ENCODE peak calls at places on chromosomes 12 and 14, in ten cellular contexts. Q is EH; T is IMR-90; Y is epithelial cell of esophagus; W is central memory CD8-positive, alpha-beta T cell; P is GM12892; N is ELR; R is M059J; S is activated naive CD8-positive, alpha-beta T cell treated with anti-CD3 and anti-CD28 coated beads, Interleukin-2, amount 50 U/mL, for 24 hours; A is amniotic stem cell. M is an unnamed sample.

GRCh38 chr14:35435177-35435576 is 30.6 kb upstream of the NFKBIA start:
- DNase-seq in Q (peak; percentile 51), T (peak; percentile 29), Y (peak; percentile 56), W (no peak), P (no peak), N (peak; percentile 75), R (peak; percentile 63), S (no peak), A (no peak), M (no peak)

GRCh38 chr12:53506450-53506785 is 866 bp downstream of the NPFF start:
- DNase-seq in Q (no peak), T (no peak), Y (no peak), W (no peak), P (no peak), N (no peak), R (no peak), S (no peak), A (no peak), M (no peak)

GRCh38 chr14:68961781-68962584 is 17.1 kb downstream of the ACTN1 start:
- DNase-seq in Q (peak; percentile 66), T (peak; percentile 85), Y (peak; percentile 93), W (no peak), P (no peak), N (peak; percentile 82), R (peak; percentile 92), S (no peak), A (no peak), M (no peak)

GRCh38 chr14:100680439-100681051 is 46.1 kb upstream of the DLK1 start:
- DNase-seq in Q (peak; percentile 79), T (no peak), Y (no peak), W (no peak), P (no peak), N (peak; percentile 34), R (peak; percentile 89), S (no peak), A (no peak), M (no peak)

GRCh38 chr12:80364056-80364455 is 80.0 kb upstream of the PTPRQ start:
- DNase-seq in Q (no peak), T (peak; percentile 10), Y (peak; percentile 43), W (no peak), P (no peak), N (no peak), R (peak; percentile 27), S (no peak), A (no peak), M (no peak)

GRCh38 chr12:85155791-85156190 is 119.6 kb downstream of the LRRIQ1 start:
- DNase-seq in Q (peak; percentile 15), T (no peak), Y (peak; percentile 40), W (no peak), P (no peak), N (peak; percentile 39), R (peak; percentile 2), S (no peak), A (peak; percentile 17), M (no peak)

GRCh38 chr12:6049992-6050391 is 74.5 kb downstream of the VWF start:
- DNase-seq in Q (no peak), T (no peak), Y (no peak), W (no peak), P (no peak), N (no peak), R (no peak), S (no peak), A (no peak), M (no peak)

GRCh38 chr14:69632154-69632553 is 20.8 kb downstream of the SUSD6 start:
- DNase-seq in Q (no peak), T (no peak), Y (no peak), W (no peak), P (no peak), N (no peak), R (no peak), S (no peak), A (no peak), M (no peak)

GRCh38 chr12:52969828-52970569 is 21.1 kb downstream of the KRT18 start:
- DNase-seq in Q (peak; percentile 58), T (no peak), Y (no peak), W (no peak), P (no peak), N (no peak), R (peak; percentile 86), S (no peak), A (no peak), M (no peak)

GRCh38 chr12:65741662-65742480 is 82.4 kb upstream of the HMGA2 start:
- DNase-seq in Q (peak; percentile 65), T (peak; percentile 51), Y (peak; percentile 48), W (no peak), P (no peak), N (peak; percentile 71), R (no peak), S (peak; percentile 13), A (peak; percentile 31), M (no peak)

GRCh38 chr12:129152291-129153075 is 299.2 kb downstream of the GLT1D1 start:
- DNase-seq in Q (no peak), T (no peak), Y (no peak), W (no peak), P (no peak), N (no peak), R (no peak), S (no peak), A (no peak), M (no peak)

GRCh38 chr12:118237053-118237665 is 101.2 kb downstream of the PEBP1 start:
- DNase-seq in Q (no peak), T (no peak), Y (no peak), W (no peak), P (peak; percentile 20), N (no peak), R (no peak), S (no peak), A (no peak), M (no peak)

GRCh38 chr14:64878775-64879634 is 702 bp downstream of the SPTB start:
- DNase-seq in Q (no peak), T (no peak), Y (no peak), W (no peak), P (no peak), N (no peak), R (no peak), S (peak; percentile 2), A (no peak), M (no peak)

GRCh38 chr12:126163984-126164383 is 1098.7 kb downstream of the AACS start:
- DNase-seq in Q (no peak), T (no peak), Y (no peak), W (no peak), P (no peak), N (no peak), R (no peak), S (no peak), A (no peak), M (no peak)

GRCh38 chr14:52220924-52221802 is 46.3 kb upstream of the PTGDR start:
- DNase-seq in Q (no peak), T (no peak), Y (no peak), W (no peak), P (no peak), N (no peak), R (no peak), S (no peak), A (no peak), M (peak; percentile 52)

GRCh38 chr12:92608418-92609091 is 94.2 kb upstream of the PLEKHG7 start:
- DNase-seq in Q (peak; percentile 68), T (peak; percentile 67), Y (peak; percentile 70), W (no peak), P (no peak), N (peak; percentile 78), R (peak; percentile 72), S (no peak), A (no peak), M (no peak)

GRCh38 chr14:70052990-70053389 is 135.8 kb downstream of the SLC8A3 start:
- DNase-seq in Q (peak; percentile 30), T (peak; percentile 28), Y (peak; percentile 61), W (no peak), P (no peak), N (peak; percentile 28), R (peak; percentile 29), S (peak; percentile 36), A (no peak), M (peak; percentile 56)

GRCh38 chr12:118164798-118165486 is 29.0 kb downstream of the PEBP1 start:
- DNase-seq in Q (peak; percentile 39), T (peak; percentile 33), Y (peak; percentile 45), W (no peak), P (no peak), N (peak; percentile 52), R (peak; percentile 37), S (no peak), A (no peak), M (no peak)

GRCh38 chr14:105532735-105533141 is 6.4 kb downstream of the TMEM121 start:
- DNase-seq in Q (peak; percentile 42), T (no peak), Y (no peak), W (no peak), P (peak; percentile 76), N (peak; percentile 53), R (peak; percentile 7), S (no peak), A (no peak), M (no peak)

GRCh38 chr12:95653761-95654546 is 102.7 kb upstream of the USP44 start:
- DNase-seq in Q (peak; percentile 97), T (peak; percentile 96), Y (peak; percentile 94), W (no peak), P (no peak), N (peak; percentile 89), R (peak; percentile 88), S (no peak), A (peak; percentile 12), M (no peak)

GRCh38 chr12:21546721-21547120 is 20.6 kb downstream of the SPX start:
- DNase-seq in Q (peak; percentile 24), T (no peak), Y (no peak), W (no peak), P (no peak), N (peak; percentile 6), R (no peak), S (no peak), A (no peak), M (no peak)

GRCh38 chr12:124469193-124469888 is 98.1 kb downstream of the NCOR2 start:
- DNase-seq in Q (no peak), T (no peak), Y (no peak), W (no peak), P (no peak), N (peak; percentile 57), R (no peak), S (peak; percentile 39), A (no peak), M (no peak)

GRCh38 chr12:19941096-19941495 is 427.2 kb upstream of the PDE3A start:
- DNase-seq in Q (no peak), T (no peak), Y (no peak), W (no peak), P (no peak), N (no peak), R (no peak), S (no peak), A (no peak), M (no peak)

GRCh38 chr12:6821674-6822433 is at the start of gene GPR162:
- DNase-seq in Q (peak; percentile 72), T (peak; percentile 48), Y (peak; percentile 34), W (no peak), P (peak; percentile 10), N (peak; percentile 49), R (no peak), S (no peak), A (peak; percentile 47), M (peak; percentile 49)

GRCh38 chr12:66111605-66112004 is 18.9 kb downstream of the LLPH start:
- DNase-seq in Q (peak; percentile 67), T (no peak), Y (peak; percentile 38), W (no peak), P (no peak), N (no peak), R (no peak), S (no peak), A (no peak), M (no peak)

GRCh38 chr12:44581642-44582242 is 294.4 kb downstream of the NELL2 start:
- DNase-seq in Q (no peak), T (no peak), Y (no peak), W (no peak), P (no peak), N (no peak), R (no peak), S (no peak), A (no peak), M (no peak)

GRCh38 chr12:28026701-28027100 is 54.2 kb upstream of the PTHLH start:
- DNase-seq in Q (peak; percentile 87), T (no peak), Y (peak; percentile 92), W (no peak), P (no peak), N (peak; percentile 86), R (peak; percentile 98), S (no peak), A (no peak), M (peak; percentile 88)

GRCh38 chr14:39474416-39474911 is 42.2 kb upstream of the FBXO33 start:
- DNase-seq in Q (no peak), T (no peak), Y (no peak), W (no peak), P (no peak), N (no peak), R (no peak), S (peak; percentile 10), A (no peak), M (no peak)